ENCODE peak calls at places on chromosomes 12 and 14, in ten cellular contexts. One of them, this sample, is unnamed.

GRCh38 chr12:42679402-42679801 is 89.9 kb upstream of the PRICKLE1 start:
- DNase-seq in SJSA1: no peak
- DNase-seq in aorta: no peak
- DNase-seq in spleen: no peak
- DNase-seq in lung: no peak
- DNase-seq in sigmoid colon: no peak
- DNase-seq in kidney epithelial cell: peak; percentile 9
- DNase-seq in WERI-Rb-1: no peak
- DNase-seq in adrenal gland: no peak
- DNase-seq in ovary: no peak
- DNase-seq in this sample: no peak

GRCh38 chr12:1592444-1593231 is 1.7 kb downstream of the FBXL14 start:
- DNase-seq in adrenal gland: peak; percentile 45
- DNase-seq in sigmoid colon: peak; percentile 65
- DNase-seq in ovary: no peak
- DNase-seq in lung: no peak
- DNase-seq in aorta: peak; percentile 59
- DNase-seq in SJSA1: no peak
- DNase-seq in kidney epithelial cell: no peak
- DNase-seq in WERI-Rb-1: peak; percentile 23
- DNase-seq in spleen: peak; percentile 88
- DNase-seq in this sample: peak; percentile 62

GRCh38 chr14:59107819-59108218 is 80.6 kb upstream of the DAAM1 start:
- DNase-seq in adrenal gland: no peak
- DNase-seq in aorta: no peak
- DNase-seq in WERI-Rb-1: no peak
- DNase-seq in lung: no peak
- DNase-seq in ovary: no peak
- DNase-seq in spleen: no peak
- DNase-seq in kidney epithelial cell: no peak
- DNase-seq in SJSA1: no peak
- DNase-seq in sigmoid colon: no peak
- DNase-seq in this sample: no peak

GRCh38 chr12:54173066-54173726 is 15.6 kb downstream of the SMUG1 start:
- DNase-seq in aorta: peak; percentile 69
- DNase-seq in sigmoid colon: peak; percentile 70
- DNase-seq in SJSA1: no peak
- DNase-seq in WERI-Rb-1: peak; percentile 73
- DNase-seq in spleen: no peak
- DNase-seq in ovary: peak; percentile 50
- DNase-seq in lung: no peak
- DNase-seq in kidney epithelial cell: no peak
- DNase-seq in adrenal gland: peak; percentile 32
- DNase-seq in this sample: peak; percentile 85

GRCh38 chr14:96177766-96178377 is 26.8 kb upstream of the BDKRB2 start:
- DNase-seq in SJSA1: no peak
- DNase-seq in spleen: peak; percentile 54
- DNase-seq in adrenal gland: no peak
- DNase-seq in WERI-Rb-1: no peak
- DNase-seq in lung: no peak
- DNase-seq in aorta: no peak
- DNase-seq in sigmoid colon: peak; percentile 73
- DNase-seq in ovary: no peak
- DNase-seq in kidney epithelial cell: no peak
- DNase-seq in this sample: peak; percentile 69

GRCh38 chr12:99498756-99499155 is 148.8 kb upstream of the GARIN6 start:
- DNase-seq in adrenal gland: no peak
- DNase-seq in kidney epithelial cell: peak; percentile 74
- DNase-seq in WERI-Rb-1: no peak
- DNase-seq in aorta: no peak
- DNase-seq in SJSA1: no peak
- DNase-seq in ovary: no peak
- DNase-seq in spleen: no peak
- DNase-seq in sigmoid colon: no peak
- DNase-seq in lung: no peak
- DNase-seq in this sample: no peak

GRCh38 chr12:44287545-44287944 is 451.7 kb downstream of the TMEM117 start:
- DNase-seq in WERI-Rb-1: no peak
- DNase-seq in adrenal gland: no peak
- DNase-seq in lung: no peak
- DNase-seq in ovary: no peak
- DNase-seq in spleen: no peak
- DNase-seq in kidney epithelial cell: no peak
- DNase-seq in sigmoid colon: no peak
- DNase-seq in SJSA1: no peak
- DNase-seq in aorta: no peak
- DNase-seq in this sample: no peak

GRCh38 chr12:4824415-4824814 is 85.3 kb upstream of the KCNA1 start:
- DNase-seq in kidney epithelial cell: peak; percentile 83
- DNase-seq in sigmoid colon: no peak
- DNase-seq in spleen: no peak
- DNase-seq in adrenal gland: no peak
- DNase-seq in aorta: no peak
- DNase-seq in SJSA1: no peak
- DNase-seq in lung: no peak
- DNase-seq in ovary: no peak
- DNase-seq in WERI-Rb-1: no peak
- DNase-seq in this sample: no peak

GRCh38 chr14:72366619-72367018 is 434.4 kb downstream of the RGS6 start:
- DNase-seq in lung: no peak
- DNase-seq in spleen: no peak
- DNase-seq in adrenal gland: no peak
- DNase-seq in ovary: no peak
- DNase-seq in aorta: no peak
- DNase-seq in kidney epithelial cell: no peak
- DNase-seq in WERI-Rb-1: no peak
- DNase-seq in sigmoid colon: no peak
- DNase-seq in SJSA1: no peak
- DNase-seq in this sample: no peak

GRCh38 chr14:94028450-94028826 is 2.3 kb downstream of the OTUB2 start:
- DNase-seq in ovary: no peak
- DNase-seq in lung: no peak
- DNase-seq in SJSA1: peak; percentile 55
- DNase-seq in WERI-Rb-1: no peak
- DNase-seq in spleen: no peak
- DNase-seq in kidney epithelial cell: no peak
- DNase-seq in sigmoid colon: no peak
- DNase-seq in aorta: no peak
- DNase-seq in adrenal gland: no peak
- DNase-seq in this sample: no peak

GRCh38 chr14:105165134-105165704 is 3.4 kb downstream of the JAG2 start:
- DNase-seq in ovary: no peak
- DNase-seq in lung: no peak
- DNase-seq in SJSA1: peak; percentile 99
- DNase-seq in WERI-Rb-1: no peak
- DNase-seq in adrenal gland: no peak
- DNase-seq in sigmoid colon: no peak
- DNase-seq in kidney epithelial cell: no peak
- DNase-seq in aorta: no peak
- DNase-seq in spleen: no peak
- DNase-seq in this sample: no peak

GRCh38 chr12:537772-538171 is 78.0 kb downstream of the B4GALNT3 start:
- DNase-seq in WERI-Rb-1: no peak
- DNase-seq in adrenal gland: no peak
- DNase-seq in spleen: no peak
- DNase-seq in kidney epithelial cell: no peak
- DNase-seq in lung: no peak
- DNase-seq in aorta: no peak
- DNase-seq in ovary: no peak
- DNase-seq in sigmoid colon: no peak
- DNase-seq in SJSA1: no peak
- DNase-seq in this sample: no peak

GRCh38 chr14:36091096-36091495 is 85.4 kb downstream of the PTCSC3 start:
- DNase-seq in sigmoid colon: no peak
- DNase-seq in adrenal gland: no peak
- DNase-seq in ovary: no peak
- DNase-seq in kidney epithelial cell: peak; percentile 98
- DNase-seq in lung: peak; percentile 55
- DNase-seq in aorta: no peak
- DNase-seq in WERI-Rb-1: no peak
- DNase-seq in spleen: no peak
- DNase-seq in SJSA1: peak; percentile 81
- DNase-seq in this sample: no peak

GRCh38 chr12:1929241-1929984 is 11.0 kb upstream of the CACNA2D4 start:
- DNase-seq in kidney epithelial cell: no peak
- DNase-seq in spleen: peak; percentile 58
- DNase-seq in sigmoid colon: no peak
- DNase-seq in ovary: no peak
- DNase-seq in SJSA1: no peak
- DNase-seq in adrenal gland: no peak
- DNase-seq in lung: no peak
- DNase-seq in WERI-Rb-1: no peak
- DNase-seq in aorta: no peak
- DNase-seq in this sample: peak; percentile 21

GRCh38 chr14:87175175-87175574 is 817.8 kb downstream of the GALC start:
- DNase-seq in lung: no peak
- DNase-seq in kidney epithelial cell: no peak
- DNase-seq in spleen: no peak
- DNase-seq in SJSA1: no peak
- DNase-seq in ovary: no peak
- DNase-seq in sigmoid colon: no peak
- DNase-seq in aorta: no peak
- DNase-seq in adrenal gland: no peak
- DNase-seq in WERI-Rb-1: no peak
- DNase-seq in this sample: no peak

GRCh38 chr12:124720019-124720686 is 143.5 kb downstream of the SCARB1 start:
- DNase-seq in kidney epithelial cell: peak; percentile 86
- DNase-seq in WERI-Rb-1: peak; percentile 83
- DNase-seq in aorta: no peak
- DNase-seq in lung: no peak
- DNase-seq in ovary: no peak
- DNase-seq in SJSA1: no peak
- DNase-seq in sigmoid colon: no peak
- DNase-seq in adrenal gland: no peak
- DNase-seq in spleen: no peak
- DNase-seq in this sample: no peak

GRCh38 chr14:22900088-22900799 is 17.2 kb downstream of the REM2 start:
- DNase-seq in aorta: no peak
- DNase-seq in adrenal gland: no peak
- DNase-seq in SJSA1: peak; percentile 56
- DNase-seq in spleen: no peak
- DNase-seq in ovary: no peak
- DNase-seq in WERI-Rb-1: peak; percentile 63
- DNase-seq in lung: no peak
- DNase-seq in kidney epithelial cell: no peak
- DNase-seq in sigmoid colon: no peak
- DNase-seq in this sample: peak; percentile 83

GRCh38 chr12:86613306-86613705 is 357.1 kb upstream of the MGAT4C start:
- DNase-seq in sigmoid colon: no peak
- DNase-seq in WERI-Rb-1: no peak
- DNase-seq in SJSA1: no peak
- DNase-seq in adrenal gland: no peak
- DNase-seq in spleen: no peak
- DNase-seq in aorta: no peak
- DNase-seq in kidney epithelial cell: no peak
- DNase-seq in ovary: no peak
- DNase-seq in lung: no peak
- DNase-seq in this sample: no peak

GRCh38 chr12:96040305-96041133 is 5.1 kb upstream of the LTA4H start:
- DNase-seq in adrenal gland: no peak
- DNase-seq in WERI-Rb-1: no peak
- DNase-seq in aorta: no peak
- DNase-seq in lung: no peak
- DNase-seq in SJSA1: peak; percentile 73
- DNase-seq in ovary: no peak
- DNase-seq in spleen: no peak
- DNase-seq in sigmoid colon: no peak
- DNase-seq in kidney epithelial cell: no peak
- DNase-seq in this sample: no peak
- H3K36me3 ChIP-seq in adrenal gland: no peaks in the 10 kb centered on the region
- H3K36me3 ChIP-seq in WERI-Rb-1: no peaks in the 10 kb centered on the region
- H3K36me3 ChIP-seq in aorta: no peaks in the 10 kb centered on the region
- H3K36me3 ChIP-seq in lung: no peaks in the 10 kb centered on the region
- H3K36me3 ChIP-seq in SJSA1: no peaks in the 10 kb centered on the region
- H3K36me3 ChIP-seq in ovary: no peaks in the 10 kb centered on the region
- H3K36me3 ChIP-seq in spleen: no peaks in the 10 kb centered on the region
- H3K36me3 ChIP-seq in sigmoid colon: no peaks in the 10 kb centered on the region
- H3K36me3 ChIP-seq in kidney epithelial cell: no peaks in the 10 kb centered on the region
- H3K36me3 ChIP-seq in this sample: no peaks in the 10 kb centered on the region

GRCh38 chr14:73722581-73722980 is 8.4 kb upstream of the PNMA1 start:
- DNase-seq in spleen: no peak
- DNase-seq in lung: no peak
- DNase-seq in aorta: no peak
- DNase-seq in adrenal gland: no peak
- DNase-seq in WERI-Rb-1: no peak
- DNase-seq in SJSA1: no peak
- DNase-seq in sigmoid colon: no peak
- DNase-seq in kidney epithelial cell: no peak
- DNase-seq in ovary: peak; percentile 36
- DNase-seq in this sample: peak; percentile 23
- H3K36me3 ChIP-seq in spleen: peaks cover 7% of the 10 kb centered on the region
- H3K36me3 ChIP-seq in lung: peaks cover 74% of the 10 kb centered on the region
- H3K36me3 ChIP-seq in aorta: peaks cover 5% of the 10 kb centered on the region
- H3K36me3 ChIP-seq in adrenal gland: no peaks in the 10 kb centered on the region
- H3K36me3 ChIP-seq in WERI-Rb-1: peaks cover 56% of the 10 kb centered on the region
- H3K36me3 ChIP-seq in SJSA1: peaks cover 91% of the 10 kb centered on the region
- H3K36me3 ChIP-seq in sigmoid colon: peaks cover 84% of the 10 kb centered on the region
- H3K36me3 ChIP-seq in kidney epithelial cell: peaks cover 11% of the 10 kb centered on the region
- H3K36me3 ChIP-seq in ovary: no peaks in the 10 kb centered on the region
- H3K36me3 ChIP-seq in this sample: peaks cover 6% of the 10 kb centered on the region

DNA sequence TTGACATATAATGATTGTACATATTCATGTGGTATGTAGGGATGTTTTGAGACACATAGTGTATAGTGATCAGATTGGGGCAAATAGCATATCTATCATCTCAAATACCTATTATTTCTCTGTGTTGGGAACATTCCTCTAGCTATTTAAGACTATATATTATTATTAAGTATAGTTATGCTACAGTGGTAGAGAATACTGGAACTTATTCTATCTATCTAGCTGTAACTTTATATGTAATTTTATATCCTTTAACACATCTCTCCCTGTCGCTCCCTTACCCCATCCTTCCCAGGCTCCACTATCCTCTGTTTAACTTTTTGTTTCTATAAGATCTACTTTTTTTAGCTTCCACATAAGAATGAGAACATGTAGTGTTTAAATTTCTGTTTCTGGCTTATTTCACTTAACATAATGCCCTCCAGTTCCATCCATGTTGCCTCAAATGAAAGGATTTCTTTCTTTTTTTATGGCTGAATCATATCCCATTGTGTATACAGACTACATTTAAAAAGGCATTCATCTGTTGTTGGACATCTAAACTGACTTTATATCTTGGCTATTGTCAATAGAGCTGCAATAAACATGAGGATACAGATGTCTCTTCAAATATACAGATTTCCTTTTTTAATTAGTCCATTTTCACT is 102.1 kb upstream of the GZMB start:
- DNase-seq in adrenal gland: no peak
- DNase-seq in spleen: no peak
- DNase-seq in aorta: no peak
- DNase-seq in sigmoid colon: no peak
- DNase-seq in ovary: no peak
- DNase-seq in kidney epithelial cell: no peak
- DNase-seq in lung: no peak
- DNase-seq in SJSA1: no peak
- DNase-seq in WERI-Rb-1: no peak
- DNase-seq in this sample: no peak
- H3K36me3 ChIP-seq in adrenal gland: no peaks in the 10 kb centered on the region
- H3K36me3 ChIP-seq in spleen: no peaks in the 10 kb centered on the region
- H3K36me3 ChIP-seq in aorta: no peaks in the 10 kb centered on the region
- H3K36me3 ChIP-seq in sigmoid colon: no peaks in the 10 kb centered on the region
- H3K36me3 ChIP-seq in ovary: no peaks in the 10 kb centered on the region
- H3K36me3 ChIP-seq in kidney epithelial cell: no peaks in the 10 kb centered on the region
- H3K36me3 ChIP-seq in lung: no peaks in the 10 kb centered on the region
- H3K36me3 ChIP-seq in SJSA1: no peaks in the 10 kb centered on the region
- H3K36me3 ChIP-seq in WERI-Rb-1: no peaks in the 10 kb centered on the region
- H3K36me3 ChIP-seq in this sample: no peaks in the 10 kb centered on the region

GRCh38 chr12:111523587-111523986 is 75.5 kb downstream of the ATXN2 start:
- DNase-seq in lung: no peak
- DNase-seq in aorta: no peak
- DNase-seq in sigmoid colon: no peak
- DNase-seq in WERI-Rb-1: no peak
- DNase-seq in adrenal gland: no peak
- DNase-seq in SJSA1: no peak
- DNase-seq in ovary: no peak
- DNase-seq in spleen: no peak
- DNase-seq in kidney epithelial cell: no peak
- DNase-seq in this sample: no peak
- H3K36me3 ChIP-seq in lung: peaks cover 14% of the 10 kb centered on the region
- H3K36me3 ChIP-seq in aorta: peaks cover 7% of the 10 kb centered on the region
- H3K36me3 ChIP-seq in sigmoid colon: peaks cover 91% of the 10 kb centered on the region
- H3K36me3 ChIP-seq in WERI-Rb-1: peaks cover 66% of the 10 kb centered on the region
- H3K36me3 ChIP-seq in adrenal gland: no peaks in the 10 kb centered on the region
- H3K36me3 ChIP-seq in SJSA1: peaks cover 78% of the 10 kb centered on the region
- H3K36me3 ChIP-seq in ovary: no peaks in the 10 kb centered on the region
- H3K36me3 ChIP-seq in spleen: no peaks in the 10 kb centered on the region
- H3K36me3 ChIP-seq in kidney epithelial cell: peaks cover 1% of the 10 kb centered on the region
- H3K36me3 ChIP-seq in this sample: peaks cover 23% of the 10 kb centered on the region

This sample was measured in H7.